ENCODE peak calls at places on chromosomes 3 and 15, in five cellular contexts. S, H, P, I and Y are unnamed samples.

GRCh38 chr3:25404569-25404968 is 23.5 kb upstream of the RARB start:
- DNase-seq in S (no peak), H (no peak), P (no peak), I (no peak), Y (no peak)

GRCh38 chr15:67945951-67946700 is 106.3 kb upstream of the RNU6-1 start:
- DNase-seq in S (peak), H (peak), P (no peak), I (no peak), Y (peak)

GRCh38 chr3:129022114-129022994 is 21.2 kb downstream of the EFCC1 start:
- DNase-seq in S (no peak), H (no peak), P (peak), I (no peak), Y (no peak)

GRCh38 chr3:25662921-25663320 is 1.8 kb downstream of the TOP2B start:
- DNase-seq in S (no peak), H (no peak), P (peak), I (no peak), Y (peak)

GRCh38 chr3:46085421-46086082 is 58.3 kb upstream of the XCR1 start:
- DNase-seq in S (no peak), H (peak), P (no peak), I (no peak), Y (no peak)

GRCh38 chr3:39502838-39503145 is 35.3 kb downstream of the MOBP start:
- DNase-seq in S (no peak), H (no peak), P (no peak), I (no peak), Y (no peak)

GRCh38 chr3:134362221-134362620 is 12.0 kb downstream of the AMOTL2 start:
- DNase-seq in S (no peak), H (no peak), P (no peak), I (no peak), Y (no peak)

GRCh38 chr3:123773681-123774431 is 110.3 kb downstream of the MYLK start:
- DNase-seq in S (no peak), H (no peak), P (peak), I (no peak), Y (no peak)

GRCh38 chr3:2544212-2544611 is 445.5 kb downstream of the CNTN4 start:
- DNase-seq in S (no peak), H (no peak), P (no peak), I (no peak), Y (no peak)

GRCh38 chr3:122794779-122795673 is at the start of gene SLC49A4:
- DNase-seq in S (peak), H (peak), P (peak), I (peak), Y (peak)

GRCh38 chr3:38543602-38544001 is 47.5 kb downstream of the EXOG start:
- DNase-seq in S (no peak), H (no peak), P (no peak), I (no peak), Y (no peak)

GRCh38 chr15:83163032-83163431 is 44.6 kb downstream of the HDGFL3 start:
- DNase-seq in S (no peak), H (no peak), P (no peak), I (no peak), Y (no peak)

GRCh38 chr3:71269896-71270295 is 313.6 kb downstream of the FOXP1 start:
- DNase-seq in S (no peak), H (no peak), P (no peak), I (no peak), Y (no peak)

GRCh38 chr3:152258448-152259302 is 10.1 kb upstream of the MBNL1 start:
- DNase-seq in S (no peak), H (peak), P (peak), I (peak), Y (peak)

GRCh38 chr15:29021901-29022300 is 136.1 kb downstream of the APBA2 start:
- DNase-seq in S (no peak), H (no peak), P (no peak), I (no peak), Y (no peak)

GRCh38 chr3:632571-633170 is 436.1 kb downstream of the CHL1 start:
- DNase-seq in S (peak), H (peak), P (peak), I (peak), Y (peak)

GRCh38 chr15:97504031-97504430 is 456.5 kb upstream of the ARRDC4 start:
- DNase-seq in S (no peak), H (peak), P (peak), I (peak), Y (peak)

GRCh38 chr3:188469228-188469885 is 315.4 kb downstream of the LPP start:
- DNase-seq in S (no peak), H (no peak), P (peak), I (no peak), Y (peak)

GRCh38 chr15:29268706-29269484 is 727 bp downstream of the NSMCE3 start:
- DNase-seq in S (peak), H (peak), P (peak), I (no peak), Y (peak)

GRCh38 chr3:35422826-35423601 is 216.3 kb upstream of the ARPP21 start:
- DNase-seq in S (no peak), H (no peak), P (no peak), I (no peak), Y (peak)

GRCh38 chr15:70507772-70508351 is 255.5 kb downstream of the UACA start:
- DNase-seq in S (no peak), H (peak), P (peak), I (peak), Y (peak)

GRCh38 chr3:61935819-61936218 is 374.4 kb downstream of the PTPRG start:
- DNase-seq in S (no peak), H (no peak), P (no peak), I (no peak), Y (no peak)

GRCh38 chr3:64533565-64534317 is 154.1 kb downstream of the ADAMTS9 start:
- DNase-seq in S (peak), H (peak), P (peak), I (peak), Y (peak)

GRCh38 chr3:109643590-109643989 is 306.2 kb upstream of the DPPA4 start:
- DNase-seq in S (no peak), H (peak), P (peak), I (no peak), Y (peak)

GRCh38 chr15:66594344-66594743 is 28.5 kb upstream of the LCTL start:
- DNase-seq in S (no peak), H (no peak), P (no peak), I (no peak), Y (no peak)

GRCh38 chr15:70833897-70834765 is 19.8 kb downstream of the LARP6 start:
- DNase-seq in S (no peak), H (peak), P (peak), I (no peak), Y (peak)

GRCh38 chr15:41640985-41641384 is 19.2 kb upstream of the MGA start:
- DNase-seq in S (no peak), H (no peak), P (no peak), I (no peak), Y (no peak)

GRCh38 chr3:134598813-134599563 is 51.8 kb downstream of the KY start:
- DNase-seq in S (no peak), H (no peak), P (no peak), I (no peak), Y (no peak)

GRCh38 chr15:34942363-34942762 is 27.2 kb downstream of the AQR start:
- DNase-seq in S (no peak), H (no peak), P (peak), I (no peak), Y (peak)

GRCh38 chr3:52400275-52400793 is 44.6 kb downstream of the SEMA3G start:
- DNase-seq in S (no peak), H (no peak), P (no peak), I (no peak), Y (no peak)

GRCh38 chr3:142337994-142338393 is 109.8 kb downstream of the XRN1 start:
- DNase-seq in S (peak), H (no peak), P (no peak), I (no peak), Y (no peak)

GRCh38 chr3:186705882-186706780 is 11.0 kb upstream of the KNG1 start:
- DNase-seq in S (no peak), H (no peak), P (no peak), I (no peak), Y (no peak)

GRCh38 chr15:93001881-93002280 is 87.1 kb downstream of the RGMA start:
- DNase-seq in S (no peak), H (no peak), P (peak), I (no peak), Y (no peak)
- TF ChIP-seq CTCF in S (peak), H (no peak), P (no peak), I (no peak), Y (no peak)

GRCh38 chr15:76059320-76060097 is at the start of gene TMEM266:
- DNase-seq in S (peak), H (peak), P (peak), I (peak), Y (peak)
- TF ChIP-seq CTCF in S (no peak), H (no peak), P (no peak), I (no peak), Y (no peak)

DNA sequence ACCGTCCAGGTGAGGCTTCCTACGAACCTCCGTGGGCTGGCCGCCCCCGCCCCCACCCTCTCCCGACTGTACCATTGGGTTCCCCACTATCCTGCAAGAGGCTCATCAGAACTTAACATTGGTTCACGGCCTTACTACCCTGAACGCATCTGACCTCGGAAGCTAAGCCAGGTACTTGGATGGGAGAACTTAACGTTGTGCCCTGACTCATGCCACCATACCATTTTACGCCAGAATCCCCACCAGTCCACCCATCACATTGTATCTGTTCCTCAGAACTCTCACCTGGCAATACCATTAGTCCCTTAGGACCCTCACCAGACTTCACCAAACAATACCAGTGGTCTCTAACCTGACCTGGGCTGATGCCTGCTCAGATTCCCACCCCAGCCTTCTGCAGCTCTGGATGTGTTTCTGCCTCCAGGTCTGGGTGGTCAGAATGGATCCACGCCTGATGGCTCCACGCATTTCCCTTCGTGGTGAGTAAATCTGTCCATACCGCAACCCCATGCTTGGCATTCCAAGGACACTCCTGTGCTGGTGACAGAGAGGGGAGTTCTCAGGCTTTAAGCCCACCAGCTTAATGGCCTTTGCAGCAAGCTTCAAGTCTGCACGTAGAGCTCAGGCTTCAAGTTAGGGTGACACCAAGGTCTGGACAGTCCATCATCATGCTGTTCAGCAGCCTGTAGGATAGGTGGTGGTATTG is 562 bp downstream of the TCTA start:
- DNase-seq in S (no peak), H (peak), P (no peak), I (no peak), Y (no peak)
- TF ChIP-seq CTCF in S (no peak), H (no peak), P (no peak), I (no peak), Y (no peak)

GRCh38 chr15:46865155-46865554 is 852.1 kb upstream of the SEMA6D start:
- DNase-seq in S (no peak), H (no peak), P (no peak), I (no peak), Y (no peak)

GRCh38 chr15:46857103-46857502 is 860.2 kb upstream of the SEMA6D start:
- DNase-seq in S (no peak), H (no peak), P (no peak), I (no peak), Y (no peak)

DNA sequence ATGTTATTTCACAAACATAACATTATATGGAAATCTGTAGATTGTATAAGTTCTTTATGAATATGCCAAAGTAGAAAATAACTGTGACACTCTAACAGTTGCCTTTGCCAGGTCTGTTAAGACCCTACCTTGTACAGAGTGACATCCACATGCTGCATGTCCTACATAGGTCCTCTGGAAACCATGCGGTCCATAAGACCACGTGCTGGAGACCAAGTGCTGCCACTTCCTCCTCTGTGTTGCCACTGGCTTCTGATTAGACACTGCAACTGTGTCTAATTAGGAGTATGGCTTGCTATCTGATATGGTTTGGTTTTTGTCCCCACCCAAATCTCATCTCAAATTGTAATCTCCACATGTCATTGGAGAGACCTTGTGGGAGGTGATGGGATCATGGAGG is 855.5 kb upstream of the SEMA6D start:
- DNase-seq in S (no peak), H (no peak), P (no peak), I (no peak), Y (no peak)
- TF ChIP-seq CTCF in S (no peak), H (no peak), P (no peak), I (no peak), Y (no peak)

GRCh38 chr3:126083138-126083445 is 832 bp downstream of the SLC41A3 start:
- DNase-seq in S (no peak), H (peak), P (no peak), I (no peak), Y (no peak)

GRCh38 chr3:126082334-126083137 is 1.4 kb downstream of the SLC41A3 start:
- DNase-seq in S (no peak), H (no peak), P (no peak), I (no peak), Y (no peak)

GRCh38 chr3:126083511-126083912 is 412 bp downstream of the SLC41A3 start:
- DNase-seq in S (peak), H (peak), P (peak), I (no peak), Y (peak)

GRCh38 chr3:126080970-126081369 is 3.0 kb downstream of the SLC41A3 start:
- DNase-seq in S (no peak), H (no peak), P (no peak), I (no peak), Y (no peak)

DNA sequence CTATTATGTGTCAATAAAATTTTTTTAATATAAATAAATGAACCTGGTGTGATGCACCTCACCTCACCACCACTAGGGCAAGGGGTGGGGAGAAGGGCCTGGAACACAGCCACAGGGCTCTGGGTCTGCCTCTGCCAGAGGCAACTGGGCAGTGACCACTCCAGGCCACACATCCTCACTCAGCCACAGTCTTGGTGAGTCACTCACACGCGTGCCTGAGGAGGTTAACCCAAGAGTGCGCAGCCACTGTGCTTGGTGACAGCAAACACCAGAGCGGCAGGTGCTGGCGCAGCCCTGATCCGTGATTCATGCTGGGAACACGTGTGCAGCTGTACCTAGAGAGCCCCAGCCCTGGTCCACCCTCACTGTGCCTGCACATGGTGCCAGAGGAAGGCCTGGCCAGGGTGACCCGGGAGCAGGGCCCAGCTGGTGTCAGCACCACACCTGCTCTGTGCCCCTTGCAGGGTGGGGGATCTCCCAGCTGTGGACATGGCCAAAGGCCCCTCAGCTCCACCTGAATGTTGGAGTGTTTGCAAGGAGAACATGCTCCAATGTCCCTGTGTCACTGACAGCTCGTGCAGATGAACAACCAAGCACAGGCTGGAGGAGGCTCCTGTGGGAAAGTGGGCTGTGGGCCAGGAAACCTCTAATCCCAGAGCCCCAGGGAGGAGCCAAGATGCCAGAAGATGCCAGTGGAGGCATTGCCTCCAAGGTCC is 2.1 kb downstream of the SLC41A3 start:
- DNase-seq in S (no peak), H (peak), P (peak), I (no peak), Y (peak)
- TF ChIP-seq CTCF in S (peak), H (peak), P (peak), I (no peak), Y (peak)

DNA sequence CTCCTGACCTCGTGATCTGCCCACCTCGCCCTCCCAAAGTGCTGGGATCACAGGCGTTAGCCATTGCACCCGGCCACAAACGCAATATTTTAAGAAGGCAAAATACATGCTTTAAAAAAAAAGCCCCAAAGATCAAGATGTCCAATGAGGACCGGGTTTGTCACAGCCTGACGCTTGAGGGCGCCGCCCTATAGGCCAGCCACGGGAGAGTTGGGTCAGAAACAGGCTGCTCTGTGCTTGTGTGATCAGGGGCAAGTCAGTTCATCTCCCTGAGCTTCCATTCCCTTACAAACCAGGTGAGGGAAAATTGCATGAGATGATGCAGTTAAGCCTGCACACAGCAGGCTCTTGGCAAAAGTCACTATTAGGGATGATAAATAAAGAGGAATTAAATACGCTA is 23.9 kb downstream of the FAM174B start:
- DNase-seq in S (no peak), H (no peak), P (no peak), I (no peak), Y (no peak)
- TF ChIP-seq CTCF in S (no peak), H (no peak), P (no peak), I (no peak), Y (no peak)

GRCh38 chr3:72892081-72892763 is 4.4 kb downstream of the GXYLT2 start:
- DNase-seq in S (no peak), H (peak), P (peak), I (no peak), Y (peak)

GRCh38 chr3:72894941-72895552 is 7.2 kb downstream of the GXYLT2 start:
- DNase-seq in S (no peak), H (no peak), P (no peak), I (peak), Y (no peak)

GRCh38 chr3:72891053-72891855 is 3.4 kb downstream of the GXYLT2 start:
- DNase-seq in S (peak), H (peak), P (peak), I (no peak), Y (peak)

GRCh38 chr3:72890166-72890925 is 2.5 kb downstream of the GXYLT2 start:
- DNase-seq in S (no peak), H (peak), P (no peak), I (no peak), Y (peak)

GRCh38 chr3:72892870-72893269 is 5.0 kb downstream of the GXYLT2 start:
- DNase-seq in S (no peak), H (no peak), P (no peak), I (no peak), Y (peak)
- TF ChIP-seq CTCF in S (peak), H (no peak), P (peak), I (no peak), Y (peak)

DNA sequence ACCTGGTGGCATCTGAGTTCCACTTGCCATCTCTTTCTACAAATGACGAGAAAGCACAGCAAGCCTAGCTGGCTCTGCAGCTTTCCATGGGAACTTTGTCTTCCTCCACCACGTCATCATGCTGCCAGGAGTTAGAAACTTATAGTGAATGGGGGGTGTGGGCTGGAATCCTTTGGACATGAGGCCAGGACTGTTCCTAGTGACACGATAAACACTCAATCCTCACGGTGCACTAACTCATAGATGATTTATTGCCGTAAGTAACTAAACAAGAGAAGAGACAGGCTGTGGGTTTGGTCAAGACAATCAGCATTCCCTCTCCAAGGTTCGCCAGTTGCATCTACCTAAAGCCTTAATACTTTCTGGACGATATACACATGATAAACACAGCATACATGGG is 50.6 kb downstream of the OXNAD1 start:
- DNase-seq in S (no peak), H (no peak), P (no peak), I (no peak), Y (no peak)
- TF ChIP-seq CTCF in S (no peak), H (no peak), P (no peak), I (no peak), Y (no peak)

GRCh38 chr15:74144153-74144775 is 13.9 kb downstream of the ISLR2 start:
- DNase-seq in S (no peak), H (no peak), P (no peak), I (no peak), Y (peak)
- TF ChIP-seq CTCF in S (no peak), H (no peak), P (no peak), I (no peak), Y (no peak)

GRCh38 chr3:179745109-179745508 is 92.3 kb downstream of the USP13 start:
- DNase-seq in S (no peak), H (no peak), P (no peak), I (no peak), Y (no peak)

DNA sequence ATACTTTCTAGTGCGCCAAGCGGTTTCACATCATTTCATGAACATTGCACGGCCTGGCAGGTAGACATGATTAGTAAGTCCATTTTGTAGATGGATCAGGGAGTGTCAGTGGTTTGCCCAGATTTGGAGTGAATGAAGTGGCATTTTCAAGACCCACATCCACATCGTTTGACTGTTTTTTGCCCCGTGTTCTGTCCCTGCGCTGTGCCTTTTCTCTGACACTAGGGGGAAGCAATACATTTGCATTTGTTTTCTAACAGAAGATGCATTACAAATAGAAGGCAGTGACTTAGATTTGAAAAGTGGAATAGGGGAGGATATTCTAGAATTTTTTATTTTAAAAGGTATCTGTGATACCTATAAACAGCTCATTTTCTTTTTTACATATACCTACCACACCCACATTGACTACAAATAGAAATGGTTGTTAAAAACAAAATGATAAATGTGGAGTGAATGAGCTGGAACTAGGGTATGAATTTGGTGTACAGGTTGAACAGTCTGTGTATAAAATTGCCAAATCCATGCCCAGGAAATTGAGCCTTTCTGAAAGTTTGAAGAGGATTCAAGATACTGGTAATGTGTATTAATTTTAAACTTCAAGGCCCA is 98.0 kb downstream of the USP13 start:
- DNase-seq in S (peak), H (peak), P (peak), I (no peak), Y (peak)
- TF ChIP-seq CTCF in S (peak), H (peak), P (peak), I (peak), Y (peak)